ENCODE peak calls at places on chromosomes 13 and 19, in seven cellular contexts. One of them, this sample, is unnamed.

GRCh38 chr19:48991011-48991609 is 2.0 kb downstream of the GYS1 start:
- DNase-seq in stimulated activated CD4-positive, alpha-beta T cell treated with anti-CD3 and anti-CD28 coated beads, Interleukin-12 subunit alpha, Interleukin-12 subunit beta, amount 100 ng/mL, for 24 hours: no peak
- DNase-seq in T-helper 2 cell: no peak
- DNase-seq in HFFc6: no peak
- DNase-seq in KG1: no peak
- DNase-seq in vagina: no peak
- DNase-seq in CD4-positive, alpha-beta T cell: no peak
- DNase-seq in this sample: no peak

GRCh38 chr13:49086711-49087110 is 111.0 kb downstream of the FNDC3A start:
- DNase-seq in HFFc6: peak; percentile 19
- DNase-seq in stimulated activated CD4-positive, alpha-beta T cell treated with anti-CD3 and anti-CD28 coated beads, Interleukin-12 subunit alpha, Interleukin-12 subunit beta, amount 100 ng/mL, for 24 hours: no peak
- DNase-seq in T-helper 2 cell: no peak
- DNase-seq in vagina: no peak
- DNase-seq in CD4-positive, alpha-beta T cell: no peak
- DNase-seq in KG1: no peak
- DNase-seq in this sample: no peak

GRCh38 chr19:50906217-50906616 is 5.0 kb downstream of the KLK4 start:
- DNase-seq in CD4-positive, alpha-beta T cell: peak; percentile 20
- DNase-seq in T-helper 2 cell: no peak
- DNase-seq in KG1: no peak
- DNase-seq in HFFc6: no peak
- DNase-seq in stimulated activated CD4-positive, alpha-beta T cell treated with anti-CD3 and anti-CD28 coated beads, Interleukin-12 subunit alpha, Interleukin-12 subunit beta, amount 100 ng/mL, for 24 hours: peak; percentile 36
- DNase-seq in vagina: no peak
- DNase-seq in this sample: no peak

GRCh38 chr19:42394751-42395150 is 4.7 kb upstream of the CNFN start:
- DNase-seq in HFFc6: no peak
- DNase-seq in stimulated activated CD4-positive, alpha-beta T cell treated with anti-CD3 and anti-CD28 coated beads, Interleukin-12 subunit alpha, Interleukin-12 subunit beta, amount 100 ng/mL, for 24 hours: no peak
- DNase-seq in KG1: no peak
- DNase-seq in T-helper 2 cell: no peak
- DNase-seq in CD4-positive, alpha-beta T cell: no peak
- DNase-seq in vagina: no peak
- DNase-seq in this sample: no peak

GRCh38 chr13:26589754-26590153 is 32.3 kb downstream of the WASF3 start:
- DNase-seq in KG1: no peak
- DNase-seq in HFFc6: no peak
- DNase-seq in CD4-positive, alpha-beta T cell: no peak
- DNase-seq in stimulated activated CD4-positive, alpha-beta T cell treated with anti-CD3 and anti-CD28 coated beads, Interleukin-12 subunit alpha, Interleukin-12 subunit beta, amount 100 ng/mL, for 24 hours: no peak
- DNase-seq in T-helper 2 cell: no peak
- DNase-seq in vagina: no peak
- DNase-seq in this sample: no peak

GRCh38 chr13:28340272-28340793 is 154.6 kb downstream of the FLT1 start:
- DNase-seq in CD4-positive, alpha-beta T cell: no peak
- DNase-seq in HFFc6: peak; percentile 79
- DNase-seq in KG1: no peak
- DNase-seq in stimulated activated CD4-positive, alpha-beta T cell treated with anti-CD3 and anti-CD28 coated beads, Interleukin-12 subunit alpha, Interleukin-12 subunit beta, amount 100 ng/mL, for 24 hours: no peak
- DNase-seq in vagina: no peak
- DNase-seq in T-helper 2 cell: no peak
- DNase-seq in this sample: no peak

GRCh38 chr13:33352023-33352422 is 66.5 kb upstream of the STARD13 start:
- DNase-seq in vagina: no peak
- DNase-seq in stimulated activated CD4-positive, alpha-beta T cell treated with anti-CD3 and anti-CD28 coated beads, Interleukin-12 subunit alpha, Interleukin-12 subunit beta, amount 100 ng/mL, for 24 hours: no peak
- DNase-seq in HFFc6: no peak
- DNase-seq in KG1: no peak
- DNase-seq in CD4-positive, alpha-beta T cell: no peak
- DNase-seq in T-helper 2 cell: no peak
- DNase-seq in this sample: no peak

GRCh38 chr19:16386619-16387240 is 62.1 kb downstream of the KLF2 start:
- DNase-seq in vagina: no peak
- DNase-seq in HFFc6: peak; percentile 59
- DNase-seq in T-helper 2 cell: peak; percentile 43
- DNase-seq in stimulated activated CD4-positive, alpha-beta T cell treated with anti-CD3 and anti-CD28 coated beads, Interleukin-12 subunit alpha, Interleukin-12 subunit beta, amount 100 ng/mL, for 24 hours: no peak
- DNase-seq in CD4-positive, alpha-beta T cell: peak; percentile 60
- DNase-seq in KG1: no peak
- DNase-seq in this sample: no peak

GRCh38 chr13:103638706-103639105 is 572.5 kb upstream of the SLC10A2 start:
- DNase-seq in T-helper 2 cell: no peak
- DNase-seq in CD4-positive, alpha-beta T cell: no peak
- DNase-seq in KG1: no peak
- DNase-seq in vagina: no peak
- DNase-seq in HFFc6: no peak
- DNase-seq in stimulated activated CD4-positive, alpha-beta T cell treated with anti-CD3 and anti-CD28 coated beads, Interleukin-12 subunit alpha, Interleukin-12 subunit beta, amount 100 ng/mL, for 24 hours: no peak
- DNase-seq in this sample: no peak

GRCh38 chr19:798415-799075 is 1.3 kb downstream of the PTBP1 start:
- DNase-seq in KG1: peak; percentile 3
- DNase-seq in HFFc6: no peak
- DNase-seq in vagina: no peak
- DNase-seq in CD4-positive, alpha-beta T cell: no peak
- DNase-seq in stimulated activated CD4-positive, alpha-beta T cell treated with anti-CD3 and anti-CD28 coated beads, Interleukin-12 subunit alpha, Interleukin-12 subunit beta, amount 100 ng/mL, for 24 hours: no peak
- DNase-seq in T-helper 2 cell: no peak
- DNase-seq in this sample: no peak

GRCh38 chr19:4559569-4559968 is at the start of gene SEMA6B:
- DNase-seq in HFFc6: no peak
- DNase-seq in vagina: no peak
- DNase-seq in CD4-positive, alpha-beta T cell: no peak
- DNase-seq in T-helper 2 cell: no peak
- DNase-seq in KG1: no peak
- DNase-seq in stimulated activated CD4-positive, alpha-beta T cell treated with anti-CD3 and anti-CD28 coated beads, Interleukin-12 subunit alpha, Interleukin-12 subunit beta, amount 100 ng/mL, for 24 hours: no peak
- DNase-seq in this sample: no peak

GRCh38 chr13:49113526-49114286 is 106.4 kb upstream of the MLNR start:
- DNase-seq in vagina: no peak
- DNase-seq in T-helper 2 cell: no peak
- DNase-seq in KG1: no peak
- DNase-seq in CD4-positive, alpha-beta T cell: no peak
- DNase-seq in HFFc6: peak; percentile 18
- DNase-seq in stimulated activated CD4-positive, alpha-beta T cell treated with anti-CD3 and anti-CD28 coated beads, Interleukin-12 subunit alpha, Interleukin-12 subunit beta, amount 100 ng/mL, for 24 hours: no peak
- DNase-seq in this sample: no peak

GRCh38 chr13:30038884-30039283 is 188.5 kb upstream of the UBL3 start:
- DNase-seq in HFFc6: peak; percentile 72
- DNase-seq in vagina: no peak
- DNase-seq in KG1: no peak
- DNase-seq in CD4-positive, alpha-beta T cell: no peak
- DNase-seq in stimulated activated CD4-positive, alpha-beta T cell treated with anti-CD3 and anti-CD28 coated beads, Interleukin-12 subunit alpha, Interleukin-12 subunit beta, amount 100 ng/mL, for 24 hours: no peak
- DNase-seq in T-helper 2 cell: no peak
- DNase-seq in this sample: no peak

GRCh38 chr19:58558066-58558622 is at the start of gene UBE2M:
- DNase-seq in vagina: no peak
- DNase-seq in T-helper 2 cell: peak; percentile 61
- DNase-seq in stimulated activated CD4-positive, alpha-beta T cell treated with anti-CD3 and anti-CD28 coated beads, Interleukin-12 subunit alpha, Interleukin-12 subunit beta, amount 100 ng/mL, for 24 hours: no peak
- DNase-seq in HFFc6: peak; percentile 38
- DNase-seq in CD4-positive, alpha-beta T cell: peak; percentile 72
- DNase-seq in KG1: no peak
- DNase-seq in this sample: no peak

GRCh38 chr19:1725100-1726064 is 27.9 kb upstream of the ONECUT3 start:
- DNase-seq in T-helper 2 cell: no peak
- DNase-seq in vagina: no peak
- DNase-seq in KG1: no peak
- DNase-seq in HFFc6: no peak
- DNase-seq in CD4-positive, alpha-beta T cell: no peak
- DNase-seq in stimulated activated CD4-positive, alpha-beta T cell treated with anti-CD3 and anti-CD28 coated beads, Interleukin-12 subunit alpha, Interleukin-12 subunit beta, amount 100 ng/mL, for 24 hours: peak; percentile 43
- DNase-seq in this sample: no peak

GRCh38 chr13:21852043-21852442 is 181.2 kb downstream of the FGF9 start:
- DNase-seq in stimulated activated CD4-positive, alpha-beta T cell treated with anti-CD3 and anti-CD28 coated beads, Interleukin-12 subunit alpha, Interleukin-12 subunit beta, amount 100 ng/mL, for 24 hours: no peak
- DNase-seq in T-helper 2 cell: no peak
- DNase-seq in vagina: no peak
- DNase-seq in HFFc6: no peak
- DNase-seq in KG1: no peak
- DNase-seq in CD4-positive, alpha-beta T cell: no peak
- DNase-seq in this sample: no peak

GRCh38 chr19:10105241-10106099 is 692 bp upstream of the PPAN start:
- DNase-seq in HFFc6: no peak
- DNase-seq in stimulated activated CD4-positive, alpha-beta T cell treated with anti-CD3 and anti-CD28 coated beads, Interleukin-12 subunit alpha, Interleukin-12 subunit beta, amount 100 ng/mL, for 24 hours: peak; percentile 80
- DNase-seq in vagina: peak; percentile 83
- DNase-seq in KG1: peak; percentile 51
- DNase-seq in T-helper 2 cell: peak; percentile 44
- DNase-seq in CD4-positive, alpha-beta T cell: peak; percentile 60
- DNase-seq in this sample: peak; percentile 81

GRCh38 chr13:48246097-48246496 is 13.1 kb downstream of the ITM2B start:
- DNase-seq in CD4-positive, alpha-beta T cell: no peak
- DNase-seq in vagina: no peak
- DNase-seq in KG1: no peak
- DNase-seq in stimulated activated CD4-positive, alpha-beta T cell treated with anti-CD3 and anti-CD28 coated beads, Interleukin-12 subunit alpha, Interleukin-12 subunit beta, amount 100 ng/mL, for 24 hours: no peak
- DNase-seq in T-helper 2 cell: no peak
- DNase-seq in HFFc6: no peak
- DNase-seq in this sample: no peak

GRCh38 chr13:102965802-102966201 is 100.4 kb downstream of the SLC10A2 start:
- DNase-seq in HFFc6: no peak
- DNase-seq in vagina: no peak
- DNase-seq in CD4-positive, alpha-beta T cell: no peak
- DNase-seq in T-helper 2 cell: no peak
- DNase-seq in stimulated activated CD4-positive, alpha-beta T cell treated with anti-CD3 and anti-CD28 coated beads, Interleukin-12 subunit alpha, Interleukin-12 subunit beta, amount 100 ng/mL, for 24 hours: no peak
- DNase-seq in KG1: no peak
- DNase-seq in this sample: no peak

GRCh38 chr19:843836-844299 is 3.1 kb downstream of the PRTN3 start:
- DNase-seq in CD4-positive, alpha-beta T cell: no peak
- DNase-seq in vagina: no peak
- DNase-seq in T-helper 2 cell: no peak
- DNase-seq in HFFc6: no peak
- DNase-seq in stimulated activated CD4-positive, alpha-beta T cell treated with anti-CD3 and anti-CD28 coated beads, Interleukin-12 subunit alpha, Interleukin-12 subunit beta, amount 100 ng/mL, for 24 hours: no peak
- DNase-seq in KG1: no peak
- DNase-seq in this sample: no peak

GRCh38 chr19:31220540-31220939 is 128.7 kb downstream of the TSHZ3 start:
- DNase-seq in HFFc6: no peak
- DNase-seq in T-helper 2 cell: no peak
- DNase-seq in stimulated activated CD4-positive, alpha-beta T cell treated with anti-CD3 and anti-CD28 coated beads, Interleukin-12 subunit alpha, Interleukin-12 subunit beta, amount 100 ng/mL, for 24 hours: no peak
- DNase-seq in KG1: peak; percentile 0
- DNase-seq in CD4-positive, alpha-beta T cell: peak; percentile 21
- DNase-seq in vagina: no peak
- DNase-seq in this sample: no peak

GRCh38 chr13:25686831-25687495 is 315.2 kb downstream of the ATP8A2 start:
- DNase-seq in stimulated activated CD4-positive, alpha-beta T cell treated with anti-CD3 and anti-CD28 coated beads, Interleukin-12 subunit alpha, Interleukin-12 subunit beta, amount 100 ng/mL, for 24 hours: no peak
- DNase-seq in KG1: no peak
- DNase-seq in T-helper 2 cell: no peak
- DNase-seq in vagina: no peak
- DNase-seq in HFFc6: no peak
- DNase-seq in CD4-positive, alpha-beta T cell: no peak
- DNase-seq in this sample: no peak

GRCh38 chr19:54451331-54451871 is 2.4 kb downstream of the LENG8 start:
- DNase-seq in stimulated activated CD4-positive, alpha-beta T cell treated with anti-CD3 and anti-CD28 coated beads, Interleukin-12 subunit alpha, Interleukin-12 subunit beta, amount 100 ng/mL, for 24 hours: no peak
- DNase-seq in KG1: no peak
- DNase-seq in T-helper 2 cell: no peak
- DNase-seq in HFFc6: no peak
- DNase-seq in CD4-positive, alpha-beta T cell: no peak
- DNase-seq in vagina: no peak
- DNase-seq in this sample: no peak

GRCh38 chr19:12774588-12775555 is at the start of gene HOOK2:
- DNase-seq in stimulated activated CD4-positive, alpha-beta T cell treated with anti-CD3 and anti-CD28 coated beads, Interleukin-12 subunit alpha, Interleukin-12 subunit beta, amount 100 ng/mL, for 24 hours: no peak
- DNase-seq in vagina: no peak
- DNase-seq in KG1: no peak
- DNase-seq in HFFc6: no peak
- DNase-seq in CD4-positive, alpha-beta T cell: peak; percentile 52
- DNase-seq in T-helper 2 cell: peak; percentile 48
- DNase-seq in this sample: no peak

GRCh38 chr13:101835920-101836319 is 383.4 kb downstream of the ITGBL1 start:
- DNase-seq in HFFc6: no peak
- DNase-seq in stimulated activated CD4-positive, alpha-beta T cell treated with anti-CD3 and anti-CD28 coated beads, Interleukin-12 subunit alpha, Interleukin-12 subunit beta, amount 100 ng/mL, for 24 hours: no peak
- DNase-seq in KG1: no peak
- DNase-seq in T-helper 2 cell: no peak
- DNase-seq in vagina: no peak
- DNase-seq in CD4-positive, alpha-beta T cell: no peak
- DNase-seq in this sample: no peak

GRCh38 chr19:11324079-11324661 is 15.3 kb downstream of the RAB3D start:
- DNase-seq in vagina: peak; percentile 98
- DNase-seq in stimulated activated CD4-positive, alpha-beta T cell treated with anti-CD3 and anti-CD28 coated beads, Interleukin-12 subunit alpha, Interleukin-12 subunit beta, amount 100 ng/mL, for 24 hours: no peak
- DNase-seq in T-helper 2 cell: no peak
- DNase-seq in KG1: peak; percentile 81
- DNase-seq in HFFc6: peak; percentile 86
- DNase-seq in CD4-positive, alpha-beta T cell: no peak
- DNase-seq in this sample: no peak

GRCh38 chr19:10501971-10502523 is 1.1 kb downstream of the KEAP1 start:
- DNase-seq in CD4-positive, alpha-beta T cell: no peak
- DNase-seq in vagina: peak; percentile 86
- DNase-seq in KG1: no peak
- DNase-seq in T-helper 2 cell: no peak
- DNase-seq in HFFc6: no peak
- DNase-seq in stimulated activated CD4-positive, alpha-beta T cell treated with anti-CD3 and anti-CD28 coated beads, Interleukin-12 subunit alpha, Interleukin-12 subunit beta, amount 100 ng/mL, for 24 hours: peak; percentile 37
- DNase-seq in this sample: no peak

GRCh38 chr19:42325896-42326771 is 699 bp downstream of the MEGF8 start:
- DNase-seq in HFFc6: no peak
- DNase-seq in KG1: no peak
- DNase-seq in vagina: no peak
- DNase-seq in stimulated activated CD4-positive, alpha-beta T cell treated with anti-CD3 and anti-CD28 coated beads, Interleukin-12 subunit alpha, Interleukin-12 subunit beta, amount 100 ng/mL, for 24 hours: no peak
- DNase-seq in CD4-positive, alpha-beta T cell: no peak
- DNase-seq in T-helper 2 cell: no peak
- DNase-seq in this sample: no peak